ENCODE peak calls at places on chromosomes 4 and X, in five cellular contexts. Q is GM10248, J is adrenal gland, A is hepatocyte, P is HFFc6. V is an unnamed sample.

GRCh38 chr4:165838575-165838974 is 34.5 kb upstream of the TLL1 start:
- DNase-seq in Q (no peak), J (no peak), A (no peak), P (no peak), V (no peak)

GRCh38 chrX:115894087-115894486 is 276.5 kb upstream of the AGTR2 start:
- DNase-seq in Q (peak; percentile 28), J (peak; percentile 53), A (no peak), P (no peak), V (peak; percentile 7)

GRCh38 chr4:60611762-60612496 is 588.2 kb upstream of the ADGRL3 start:
- DNase-seq in Q (no peak), J (no peak), A (peak; percentile 10), P (peak; percentile 54), V (no peak)

GRCh38 chr4:77538144-77538543 is 67.5 kb upstream of the CXCL13 start:
- DNase-seq in Q (no peak), J (no peak), A (no peak), P (peak; percentile 17), V (no peak)

GRCh38 chr4:183790661-183791060 is 114.4 kb upstream of the STOX2 start:
- DNase-seq in Q (no peak), J (no peak), A (no peak), P (no peak), V (no peak)

GRCh38 chr4:121697626-121698025 is 846 bp upstream of the ANXA5 start:
- DNase-seq in Q (peak; percentile 15), J (no peak), A (no peak), P (no peak), V (no peak)

GRCh38 chrX:20729421-20729820 is 462.7 kb upstream of the RPS6KA3 start:
- DNase-seq in Q (no peak), J (no peak), A (no peak), P (no peak), V (no peak)

GRCh38 chr4:6416518-6417286 is 55.7 kb downstream of the PPP2R2C start:
- DNase-seq in Q (no peak), J (no peak), A (no peak), P (no peak), V (no peak)

GRCh38 chr4:98657531-98658286 is 702 bp downstream of the TSPAN5 start:
- DNase-seq in Q (peak; percentile 17), J (peak; percentile 24), A (peak; percentile 54), P (peak; percentile 59), V (peak; percentile 40)

GRCh38 chr4:123398803-123399637 is 2.4 kb downstream of the SPRY1 start:
- DNase-seq in Q (peak; percentile 50), J (peak; percentile 49), A (peak; percentile 77), P (peak; percentile 32), V (peak; percentile 63)

GRCh38 chr4:147846318-147847135 is 114.6 kb downstream of the ARHGAP10 start:
- DNase-seq in Q (peak; percentile 48), J (no peak), A (no peak), P (no peak), V (no peak)

GRCh38 chrX:97490656-97491055 is 606.9 kb downstream of the RPA4 start:
- DNase-seq in Q (no peak), J (no peak), A (no peak), P (no peak), V (no peak)

GRCh38 chrX:1164322-1165288 is 47.8 kb downstream of the CRLF2 start:
- DNase-seq in Q (peak; percentile 33), J (peak; percentile 20), A (peak; percentile 4), P (no peak), V (peak; percentile 4)

GRCh38 chr4:37665347-37666009 is 20.7 kb downstream of the RELL1 start:
- DNase-seq in Q (no peak), J (no peak), A (no peak), P (no peak), V (no peak)

GRCh38 chr4:55819634-55820033 is at the start of gene EXOC1L:
- DNase-seq in Q (no peak), J (no peak), A (peak; percentile 15), P (no peak), V (peak; percentile 15)

GRCh38 chrX:48482526-48482925 is 6.5 kb downstream of the FTSJ1 start:
- DNase-seq in Q (no peak), J (no peak), A (no peak), P (no peak), V (no peak)

GRCh38 chrX:29535212-29536162 is 679.9 kb upstream of the MAGEB2 start:
- DNase-seq in Q (no peak), J (no peak), A (no peak), P (no peak), V (no peak)

GRCh38 chr4:16259531-16260246 is 33.4 kb upstream of the TAPT1 start:
- DNase-seq in Q (no peak), J (no peak), A (no peak), P (no peak), V (no peak)

GRCh38 chrX:39703307-39703706 is 394.5 kb downstream of the BCOR start:
- DNase-seq in Q (no peak), J (no peak), A (no peak), P (no peak), V (peak; percentile 42)

DNA sequence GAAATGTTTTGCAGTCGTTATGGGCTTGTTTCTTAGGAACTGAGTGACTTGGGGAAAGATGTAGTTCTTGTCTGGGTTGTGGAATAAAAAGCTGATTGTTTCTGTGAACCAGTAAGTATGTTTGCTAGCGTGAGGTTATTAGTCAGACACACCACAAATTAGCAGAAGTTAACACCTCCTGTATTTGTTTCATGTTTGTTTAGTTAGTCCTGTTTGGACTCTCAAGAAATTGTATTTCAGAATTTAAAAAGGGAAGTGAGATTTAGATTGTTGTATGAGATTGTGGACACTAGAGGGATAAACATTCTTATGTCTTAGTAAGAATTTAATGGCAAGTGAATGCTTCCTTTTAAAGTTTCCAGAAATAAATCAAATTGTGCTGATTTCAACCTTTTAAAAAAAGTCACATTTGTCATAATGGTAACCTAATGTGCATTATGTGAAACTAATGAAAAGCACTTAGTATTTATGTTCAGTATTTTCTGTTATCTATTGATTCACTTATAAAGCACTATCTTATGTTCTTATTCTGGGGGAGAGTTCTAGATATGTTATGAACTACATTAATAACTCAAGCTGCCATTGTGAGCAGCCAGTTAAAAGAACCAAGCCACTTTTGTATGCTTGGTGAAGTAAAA is 25.6 kb downstream of the ATP10D start:
- DNase-seq in Q (peak; percentile 57), J (no peak), A (no peak), P (peak; percentile 23), V (no peak)
- TF ChIP-seq CTCF in Q (peak; percentile 7), J (no peak), A (peak; percentile 6), P (peak; percentile 73), V (no peak)

GRCh38 chrX:68985135-68985725 is 156.4 kb downstream of the EFNB1 start:
- DNase-seq in Q (no peak), J (no peak), A (no peak), P (no peak), V (no peak)
- TF ChIP-seq CTCF in Q (no peak), J (no peak), A (no peak), P (no peak), V (no peak)

DNA sequence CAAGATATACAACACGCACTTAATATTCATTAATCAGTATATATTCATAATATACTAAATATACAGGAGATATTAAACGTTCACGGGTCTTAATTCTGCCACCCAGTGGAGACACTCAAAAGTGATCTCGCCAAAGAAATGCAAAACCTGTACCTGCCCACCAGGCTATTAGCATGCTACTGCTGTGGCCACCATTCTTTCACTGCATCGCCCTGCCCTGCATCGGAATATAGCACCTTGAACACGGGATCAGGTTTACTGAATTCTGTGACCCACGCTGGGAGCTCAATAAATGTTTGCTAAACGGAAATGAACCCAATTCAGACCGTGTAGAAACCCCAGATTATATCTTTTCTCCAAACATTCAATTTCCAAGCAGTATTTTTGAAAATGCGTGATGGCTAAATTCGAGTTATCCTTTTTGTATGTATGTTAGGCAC is 840 bp upstream of the CLCN3 start:
- DNase-seq in Q (peak; percentile 48), J (peak; percentile 54), A (peak; percentile 82), P (peak; percentile 52), V (peak; percentile 56)
- TF ChIP-seq CTCF in Q (peak; percentile 44), J (peak; percentile 35), A (peak; percentile 61), P (peak; percentile 78), V (no peak)

GRCh38 chrX:72282302-72282701 is 5.3 kb upstream of the RPS4X start:
- DNase-seq in Q (no peak), J (no peak), A (no peak), P (no peak), V (no peak)

GRCh38 chrX:72276478-72276953 is 532 bp downstream of the RPS4X start:
- DNase-seq in Q (no peak), J (no peak), A (no peak), P (no peak), V (no peak)

GRCh38 chrX:72274526-72274925 is 2.5 kb downstream of the RPS4X start:
- DNase-seq in Q (no peak), J (no peak), A (no peak), P (no peak), V (no peak)

GRCh38 chrX:72280210-72280882 is 3.3 kb upstream of the RPS4X start:
- DNase-seq in Q (no peak), J (no peak), A (no peak), P (peak; percentile 69), V (no peak)
- TF ChIP-seq CTCF in Q (no peak), J (no peak), A (no peak), P (no peak), V (no peak)

GRCh38 chr4:113878718-113879117 is 100.7 kb downstream of the ARSJ start:
- DNase-seq in Q (no peak), J (no peak), A (peak; percentile 39), P (no peak), V (no peak)
- TF ChIP-seq CTCF in Q (no peak), J (no peak), A (peak; percentile 31), P (peak; percentile 58), V (no peak)

GRCh38 chrX:64229145-64229544 is 1.3 kb downstream of the ASB12 start:
- DNase-seq in Q (no peak), J (no peak), A (no peak), P (no peak), V (no peak)
- TF ChIP-seq CTCF in Q (no peak), J (no peak), A (peak; percentile 4), P (no peak), V (no peak)

DNA sequence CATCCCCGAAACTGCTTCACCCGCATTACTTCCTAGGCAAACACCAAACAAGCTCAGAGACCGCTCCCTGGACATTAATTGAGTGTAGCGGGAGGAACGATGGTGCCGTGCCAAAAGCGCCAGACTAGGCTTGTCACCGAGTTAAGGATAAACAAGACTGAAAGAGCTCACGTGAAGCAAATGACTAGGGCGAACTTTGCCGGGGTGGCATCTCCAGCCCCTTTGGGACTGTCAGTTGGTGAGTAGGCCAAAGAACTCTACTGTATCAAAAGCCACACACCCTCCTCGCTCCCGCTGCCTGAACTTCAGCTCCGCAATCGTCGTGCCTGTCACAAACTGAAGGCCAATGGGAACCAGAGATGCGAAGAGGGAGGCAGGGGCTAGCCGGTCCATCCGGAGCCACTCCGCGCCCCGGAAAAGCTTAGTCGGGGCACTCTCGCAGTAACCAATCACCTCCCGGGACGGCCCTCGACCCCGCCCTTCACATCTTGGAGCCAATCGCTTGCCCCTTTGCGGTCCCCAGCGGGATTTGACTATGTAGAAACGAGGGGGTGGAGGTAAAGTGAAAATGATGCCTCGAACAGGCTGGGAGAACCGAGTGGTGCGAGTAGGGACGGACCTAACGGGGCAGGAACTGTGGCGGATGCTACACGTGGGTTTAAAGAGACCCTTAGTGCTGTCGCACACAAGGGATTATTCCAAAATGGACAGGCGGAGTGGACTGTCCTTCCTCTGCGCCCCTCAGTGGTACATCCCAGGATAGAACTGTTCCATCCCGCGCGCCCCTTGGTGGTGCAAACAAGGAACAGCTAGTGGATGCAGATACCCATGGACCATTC is 37.0 kb upstream of the FAM156A start:
- DNase-seq in Q (peak; percentile 87), J (peak; percentile 90), A (peak; percentile 94), P (peak; percentile 94), V (peak; percentile 95)
- TF ChIP-seq CTCF in Q (peak; percentile 53), J (peak; percentile 80), A (peak; percentile 41), P (peak; percentile 77), V (peak; percentile 85)

GRCh38 chr4:4913147-4913561 is 53.7 kb downstream of the MSX1 start:
- DNase-seq in Q (no peak), J (no peak), A (no peak), P (no peak), V (peak; percentile 4)
- TF ChIP-seq CTCF in Q (no peak), J (no peak), A (no peak), P (no peak), V (no peak)